ENCODE peak calls at places on chromosomes 6 and 20, in five cellular contexts. P is fibroblast of the aortic adventitia, O is IMR-90, D is H9, W is lung. T is an unnamed sample.

GRCh38 chr20:3218307-3218988 is 9.2 kb downstream of the ITPA start:
- DNase-seq in P (peak; percentile 24), O (no peak), D (peak; percentile 88), W (peak; percentile 72), T (no peak)

GRCh38 chr20:31676534-31677030 is 38.9 kb downstream of the COX4I2 start:
- DNase-seq in P (peak; percentile 31), O (no peak), D (no peak), W (no peak), T (no peak)

GRCh38 chr6:35782424-35782823 is 1.6 kb downstream of the CLPSL1 start:
- DNase-seq in P (no peak), O (no peak), D (no peak), W (no peak), T (no peak)

GRCh38 chr6:118992186-118992795 is 57.3 kb upstream of the MCM9 start:
- DNase-seq in P (no peak), O (no peak), D (no peak), W (no peak), T (no peak)

GRCh38 chr20:2756056-2756611 is 44.3 kb downstream of the CPXM1 start:
- DNase-seq in P (peak; percentile 65), O (peak; percentile 51), D (peak; percentile 79), W (no peak), T (no peak)

GRCh38 chr6:33507261-33507660 is 52.9 kb downstream of the ZBTB9 start:
- DNase-seq in P (no peak), O (no peak), D (no peak), W (no peak), T (no peak)

GRCh38 chr20:7454047-7454446 is 486.2 kb downstream of the HAO1 start:
- DNase-seq in P (no peak), O (no peak), D (no peak), W (no peak), T (no peak)

GRCh38 chr6:34576286-34576955 is 20.3 kb upstream of the SPDEF start:
- DNase-seq in P (no peak), O (no peak), D (no peak), W (no peak), T (no peak)

GRCh38 chr20:52569201-52569600 is 377.6 kb upstream of the ZFP64 start:
- DNase-seq in P (no peak), O (no peak), D (no peak), W (no peak), T (no peak)

GRCh38 chr20:42341654-42342053 is 723.5 kb upstream of the CHD6 start:
- DNase-seq in P (no peak), O (no peak), D (no peak), W (no peak), T (no peak)

GRCh38 chr6:139821669-139822223 is 447.3 kb upstream of the CITED2 start:
- DNase-seq in P (no peak), O (no peak), D (no peak), W (no peak), T (no peak)

GRCh38 chr6:115887887-115888286 is 172.8 kb downstream of the FRK start:
- DNase-seq in P (no peak), O (no peak), D (no peak), W (no peak), T (no peak)

GRCh38 chr20:54362283-54362682 is 113.1 kb upstream of the DOK5 start:
- DNase-seq in P (peak; percentile 22), O (no peak), D (no peak), W (no peak), T (no peak)

GRCh38 chr20:61251529-61252393 is at the start of gene CDH4:
- DNase-seq in P (no peak), O (no peak), D (peak; percentile 45), W (no peak), T (no peak)

GRCh38 chr20:17024513-17025105 is 202.2 kb upstream of the PCSK2 start:
- DNase-seq in P (no peak), O (peak; percentile 79), D (peak; percentile 72), W (no peak), T (no peak)

GRCh38 chr6:124517339-124517738 is 444.9 kb upstream of the RNF217 start:
- DNase-seq in P (no peak), O (no peak), D (no peak), W (no peak), T (no peak)

GRCh38 chr20:49446808-49447207 is 35.7 kb downstream of the KCNB1 start:
- DNase-seq in P (peak; percentile 86), O (no peak), D (peak; percentile 71), W (peak; percentile 33), T (peak; percentile 4)

GRCh38 chr6:130041594-130041993 is 23.2 kb downstream of the L3MBTL3 start:
- DNase-seq in P (no peak), O (no peak), D (no peak), W (no peak), T (no peak)

DNA sequence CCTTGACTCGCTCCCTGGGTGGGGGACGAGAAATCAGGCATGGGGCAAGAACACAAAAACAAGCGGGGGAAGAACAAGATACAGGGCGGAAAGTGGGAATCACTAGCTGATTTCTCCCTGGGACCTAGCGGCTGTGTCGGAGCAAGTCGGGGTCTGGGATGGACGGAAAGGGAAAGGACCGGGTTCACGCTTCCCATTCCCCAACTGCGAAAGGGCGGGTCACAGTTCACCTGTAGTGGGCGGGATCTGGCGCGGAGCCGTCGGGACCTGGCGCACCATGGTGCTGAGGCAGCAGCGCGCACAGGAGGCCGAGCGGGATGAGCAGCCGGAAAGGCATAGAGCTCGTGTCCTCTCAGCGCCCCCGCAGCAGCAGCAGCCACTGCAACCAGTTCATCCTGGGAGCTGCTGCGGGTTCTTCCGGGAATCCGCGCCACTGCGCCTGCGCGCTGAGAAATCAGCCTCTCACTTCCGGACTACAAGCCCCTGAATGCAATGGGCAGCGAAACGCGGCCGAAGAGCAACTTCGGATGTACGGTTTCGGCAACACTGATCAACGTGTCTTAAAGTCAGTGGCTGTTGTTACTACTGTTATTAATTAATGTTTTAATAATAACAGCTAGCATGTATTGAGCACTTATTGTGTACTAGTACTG is at the start of gene EDEM2:
- DNase-seq in P (peak; percentile 96), O (peak; percentile 96), D (peak; percentile 98), W (peak; percentile 93), T (peak; percentile 96)
- TF ChIP-seq CTCF in P (no peak), O (no peak), D (no peak), W (no peak), T (no peak)

DNA sequence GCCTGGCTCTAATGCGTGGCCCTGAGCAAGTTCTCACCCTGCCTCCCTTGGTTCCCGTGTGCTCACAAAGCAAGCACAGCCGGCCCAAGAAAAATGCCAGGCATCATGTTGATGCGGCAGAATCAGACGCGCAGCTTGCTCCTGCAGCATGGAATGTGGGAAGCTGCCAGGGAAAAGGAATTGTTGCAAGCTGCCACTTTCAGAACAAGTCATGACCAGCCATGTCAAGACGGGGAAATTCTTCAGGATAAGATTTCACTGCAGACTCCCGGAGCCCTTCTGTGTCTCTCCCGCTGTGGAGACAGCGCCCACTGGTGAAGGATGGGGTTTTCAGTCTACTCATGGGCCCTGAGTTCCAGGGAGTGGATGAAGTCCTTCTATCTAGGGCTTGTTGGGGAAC is 4.6 kb downstream of the DACT2 start:
- DNase-seq in P (peak; percentile 72), O (no peak), D (no peak), W (no peak), T (no peak)
- TF ChIP-seq CTCF in P (peak; percentile 57), O (no peak), D (no peak), W (no peak), T (no peak)

DNA sequence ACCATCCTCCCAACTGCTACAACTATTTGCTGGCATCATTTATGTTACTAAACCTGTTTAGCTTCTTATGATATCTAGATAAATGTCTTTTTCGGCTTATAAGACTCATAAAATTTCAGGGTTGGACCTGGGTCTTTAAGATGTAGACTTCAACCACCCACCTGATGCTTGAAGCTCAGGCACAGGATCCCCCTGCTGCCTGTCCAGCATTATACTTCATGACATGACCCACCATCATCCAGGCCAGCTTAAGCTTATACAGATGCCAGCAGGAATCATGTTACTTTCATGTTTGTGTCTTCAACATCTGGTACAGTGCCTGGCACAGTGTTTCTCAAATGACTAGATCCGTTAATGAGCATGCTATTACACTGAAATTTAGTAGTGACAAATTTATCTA is 47.4 kb downstream of the SLC17A5 start:
- DNase-seq in P (no peak), O (no peak), D (no peak), W (no peak), T (no peak)
- TF ChIP-seq CTCF in P (no peak), O (no peak), D (peak; percentile 10), W (no peak), T (no peak)

DNA sequence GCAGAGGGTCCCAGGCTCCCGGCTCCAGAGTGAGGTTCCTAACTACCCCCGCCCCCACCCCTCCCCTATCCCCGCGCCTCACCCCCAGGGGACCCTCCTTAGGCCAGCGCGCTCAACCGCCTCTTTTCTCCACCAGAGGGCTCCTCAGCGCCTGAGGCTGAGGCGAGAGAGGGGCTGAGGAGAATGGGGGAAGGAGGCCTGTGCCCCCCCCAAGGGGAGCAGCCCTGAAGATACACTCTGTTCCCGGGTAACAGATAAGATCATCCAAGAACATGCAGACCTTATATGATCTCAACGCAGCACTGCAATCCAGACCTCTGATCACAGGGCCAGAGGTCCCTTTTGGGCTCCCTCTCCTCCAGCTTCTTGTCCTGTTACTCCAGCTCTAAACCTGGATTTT is 43.3 kb upstream of the MRPS10 start:
- DNase-seq in P (no peak), O (no peak), D (peak; percentile 73), W (no peak), T (no peak)
- TF ChIP-seq CTCF in P (peak; percentile 66), O (peak; percentile 47), D (peak; percentile 83), W (peak; percentile 4), T (peak; percentile 78)

GRCh38 chr6:12077021-12077420 is 64.9 kb downstream of the HIVEP1 start:
- DNase-seq in P (no peak), O (no peak), D (no peak), W (no peak), T (no peak)

GRCh38 chr6:12071064-12071615 is 59.0 kb downstream of the HIVEP1 start:
- DNase-seq in P (no peak), O (no peak), D (no peak), W (no peak), T (no peak)

GRCh38 chr6:12069891-12070529 is 57.9 kb downstream of the HIVEP1 start:
- DNase-seq in P (no peak), O (no peak), D (no peak), W (no peak), T (peak; percentile 47)

GRCh38 chr6:12078014-12078413 is 65.9 kb downstream of the HIVEP1 start:
- DNase-seq in P (no peak), O (no peak), D (no peak), W (no peak), T (no peak)

GRCh38 chr6:12075067-12075563 is 63.0 kb downstream of the HIVEP1 start:
- DNase-seq in P (peak; percentile 34), O (no peak), D (no peak), W (no peak), T (no peak)
- TF ChIP-seq CTCF in P (peak; percentile 58), O (peak; percentile 53), D (no peak), W (peak; percentile 5), T (peak; percentile 75)

T was measured in HFFc6.